ENCODE peak calls at places on chromosome 21, in five cellular contexts. R, B, M, O and V are unnamed samples.

GRCh38 chr21:31713973-31714740 is 17.8 kb downstream of the SCAF4 start:
- DNase-seq in M (no peak), B (no peak), O (no peak), R (no peak), V (no peak)

GRCh38 chr21:31351438-31351837 is 7.4 kb upstream of the TIAM1 start:
- DNase-seq in O (peak), R (peak), M (peak), B (no peak), V (no peak)

GRCh38 chr21:46051821-46052675 is 45.9 kb upstream of the COL6A2 start:
- DNase-seq in B (no peak), O (no peak), M (no peak), R (no peak), V (no peak)

GRCh38 chr21:27269646-27270045 is 302.8 kb upstream of the ADAMTS5 start:
- DNase-seq in M (no peak), B (no peak), R (peak), O (peak), V (no peak)

GRCh38 chr21:31283025-31283424 is 61.0 kb downstream of the TIAM1 start:
- DNase-seq in B (no peak), R (no peak), M (no peak), O (no peak), V (no peak)

GRCh38 chr21:31161157-31161556 is 122.9 kb upstream of the KRTAP19-8 start:
- DNase-seq in M (no peak), B (no peak), R (peak), O (peak), V (no peak)

GRCh38 chr21:43702785-43703067 is 16.2 kb upstream of the PDXK start:
- DNase-seq in M (no peak), B (no peak), R (no peak), O (peak), V (no peak)

GRCh38 chr21:35179990-35180557 is 131.0 kb upstream of the RUNX1 start:
- DNase-seq in R (peak), B (no peak), O (peak), M (peak), V (no peak)

GRCh38 chr21:32212116-32212515 is 66.7 kb downstream of the MIS18A start:
- DNase-seq in R (no peak), M (no peak), B (no peak), O (no peak), V (no peak)

GRCh38 chr21:31284797-31285397 is 59.2 kb downstream of the TIAM1 start:
- DNase-seq in O (peak), B (no peak), M (no peak), R (peak), V (no peak)

GRCh38 chr21:26445440-26445839 is 127.6 kb downstream of the CYYR1 start:
- DNase-seq in M (no peak), R (peak), B (no peak), O (peak), V (no peak)

GRCh38 chr21:23067672-23068071 is 2069.5 kb downstream of the NCAM2 start:
- DNase-seq in B (no peak), R (no peak), O (no peak), M (no peak), V (no peak)

GRCh38 chr21:37742532-37742931 is 173.7 kb downstream of the KCNJ6 start:
- DNase-seq in R (no peak), O (no peak), M (no peak), B (no peak), V (no peak)

GRCh38 chr21:27570306-27570868 is 603.5 kb upstream of the ADAMTS5 start:
- DNase-seq in M (no peak), O (peak), R (peak), B (peak), V (peak)

GRCh38 chr21:43467785-43468184 is 40.9 kb upstream of the SIK1 start:
- DNase-seq in B (no peak), R (no peak), O (no peak), M (no peak), V (no peak)

GRCh38 chr21:36113647-36114428 is 21.0 kb upstream of the CBR3 start:
- DNase-seq in R (no peak), O (no peak), M (peak), B (no peak), V (no peak)

GRCh38 chr21:38903578-38904193 is 98.0 kb downstream of the ETS2 start:
- DNase-seq in B (no peak), O (no peak), R (no peak), M (no peak), V (no peak)

GRCh38 chr21:38386967-38387366 is 111.3 kb downstream of the ERG start:
- DNase-seq in R (no peak), M (no peak), B (no peak), O (no peak), V (no peak)

GRCh38 chr21:22120616-22121266 is 1122.5 kb downstream of the NCAM2 start:
- DNase-seq in O (peak), R (peak), B (no peak), M (no peak), V (no peak)

GRCh38 chr21:26962516-26963305 is 4.2 kb downstream of the ADAMTS5 start:
- DNase-seq in O (peak), R (peak), B (no peak), M (no peak), V (no peak)

GRCh38 chr21:35648512-35648911 is 411.8 kb downstream of the SETD4 start:
- DNase-seq in R (no peak), O (no peak), M (no peak), B (no peak), V (no peak)

GRCh38 chr21:42406201-42406601 is 2.5 kb downstream of the UBASH3A start:
- DNase-seq in O (no peak), B (no peak), R (no peak), M (no peak), V (no peak)

GRCh38 chr21:42403611-42404231 is at the start of gene UBASH3A:
- DNase-seq in M (no peak), B (no peak), R (no peak), O (no peak), V (no peak)

GRCh38 chr21:42406846-42407245 is 3.1 kb downstream of the UBASH3A start:
- DNase-seq in O (no peak), B (no peak), M (no peak), R (no peak), V (no peak)

GRCh38 chr21:42405064-42406059 is 1.7 kb downstream of the UBASH3A start:
- DNase-seq in R (no peak), M (no peak), B (no peak), O (no peak), V (no peak)

GRCh38 chr21:42404534-42404933 is 832 bp downstream of the UBASH3A start:
- DNase-seq in R (no peak), M (no peak), B (no peak), O (no peak), V (no peak)
- TF ChIP-seq CTCF in R (no peak), M (no peak), B (no peak), O (no peak), V (no peak)

DNA sequence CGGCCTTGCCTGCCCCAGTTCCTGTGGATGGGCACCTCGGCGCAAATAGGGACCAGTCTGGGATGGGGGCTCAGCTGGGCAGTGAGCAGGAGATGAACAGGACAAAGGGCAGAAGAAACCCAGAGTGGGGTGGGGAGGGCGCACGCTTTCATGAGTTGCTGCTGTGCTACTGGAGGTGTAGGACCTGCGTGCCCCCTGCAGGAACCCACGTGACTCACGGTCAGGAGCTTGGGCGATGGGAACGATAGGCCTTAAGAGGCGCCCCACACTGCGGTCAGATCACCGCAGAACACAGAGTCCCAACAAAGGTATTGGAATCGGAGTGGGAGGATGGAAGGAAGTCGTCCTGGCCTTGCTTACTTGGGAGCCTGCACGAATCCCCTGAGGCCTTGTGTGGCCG is 17.2 kb downstream of the PRDM15 start:
- DNase-seq in M (no peak), R (no peak), O (no peak), B (no peak), V (no peak)
- H3K4me3 ChIP-seq in M (no peak), R (no peak), O (no peak), B (no peak), V (no peak)

GRCh38 chr21:14614287-14614686 is 68.2 kb upstream of the SAMSN1 start:
- DNase-seq in R (no peak), B (no peak), M (no peak), O (no peak), V (no peak)
- H3K27ac ChIP-seq in R (no peak), B (no peak), M (no peak), O (no peak), V (no peak)

GRCh38 chr21:15126948-15127347 is 62.1 kb upstream of the NRIP1 start:
- DNase-seq in R (no peak), O (no peak), B (no peak), M (no peak), V (no peak)
- TF ChIP-seq CTCF in R (no peak), O (no peak), B (no peak), M (no peak), V (no peak)

GRCh38 chr21:40386301-40386911 is 460.6 kb downstream of the DSCAM start:
- DNase-seq in O (peak), B (peak), M (no peak), R (no peak), V (no peak)

GRCh38 chr21:40383951-40384350 is 463.0 kb downstream of the DSCAM start:
- DNase-seq in R (no peak), M (no peak), O (no peak), B (no peak), V (no peak)

GRCh38 chr21:40386981-40387380 is 460.0 kb downstream of the DSCAM start:
- DNase-seq in M (no peak), R (no peak), O (no peak), B (no peak), V (no peak)

GRCh38 chr21:40388046-40388445 is 458.9 kb downstream of the DSCAM start:
- DNase-seq in B (no peak), R (no peak), M (no peak), O (no peak), V (no peak)

GRCh38 chr21:40385883-40386282 is 461.1 kb downstream of the DSCAM start:
- DNase-seq in O (no peak), M (no peak), B (no peak), R (no peak), V (no peak)
- H3K4me3 ChIP-seq in O (no peak), M (no peak), B (no peak), R (no peak), V (no peak)

GRCh38 chr21:41622201-41622600 is 114.2 kb upstream of the TMPRSS2 start:
- DNase-seq in R (no peak), O (no peak), M (no peak), B (no peak), V (no peak)
- H3K27ac ChIP-seq in R (no peak), O (no peak), M (no peak), B (no peak), V (no peak)

GRCh38 chr21:44955141-44955802 is 15.4 kb downstream of the SLX9 start:
- DNase-seq in B (no peak), R (peak), O (peak), M (no peak), V (no peak)
- TF ChIP-seq CTCF in B (no peak), R (no peak), O (no peak), M (no peak), V (no peak)

DNA sequence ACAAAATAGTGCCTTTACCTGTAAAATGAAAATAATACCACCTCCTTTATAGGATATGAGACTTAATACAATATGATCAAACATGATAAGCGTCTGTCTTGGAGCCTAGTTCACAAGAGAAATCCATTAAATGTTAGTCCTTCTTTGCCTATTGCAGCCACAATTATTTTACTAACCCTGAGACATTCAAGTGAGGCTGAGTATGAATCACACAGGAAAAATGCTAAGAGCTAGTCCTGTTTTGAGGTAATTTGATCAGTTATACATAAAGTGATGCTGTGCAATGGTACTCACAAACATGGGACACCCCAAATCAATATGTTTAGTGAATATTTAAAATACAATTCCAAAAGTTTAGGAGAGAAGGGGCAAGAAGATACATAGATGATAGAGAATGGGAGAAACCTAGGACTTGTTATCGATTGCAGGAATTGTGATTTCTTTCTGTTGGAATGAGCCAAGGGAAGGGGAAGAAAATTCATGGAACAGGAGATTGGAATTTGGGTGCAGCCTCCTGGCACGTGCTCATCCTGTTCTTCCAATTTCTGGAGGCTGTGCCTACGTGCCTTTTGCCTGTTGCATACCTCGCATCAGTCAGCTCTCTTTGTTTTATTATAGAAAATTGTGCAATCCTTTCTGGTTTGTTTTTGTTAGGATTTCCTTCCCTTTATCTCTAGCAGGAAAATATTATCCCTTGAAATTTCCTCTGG is 39.9 kb upstream of the BACH1 start:
- DNase-seq in R (peak), B (no peak), M (peak), O (peak), V (no peak)
- H3K4me3 ChIP-seq in R (no peak), B (no peak), M (peak), O (no peak), V (no peak)